ENCODE peak calls at places on chromosomes 5 and 9, in nine cellular contexts. L, Q, R, C, M, V, B, K and I are unnamed samples.

GRCh38 chr5:180787025-180787424 is 15.6 kb downstream of the MGAT1 start:
- DNase-seq in M (no peak), R (peak), B (no peak), L (peak), K (no peak), C (no peak), V (no peak), Q (no peak), I (no peak)

GRCh38 chr9:4750021-4750673 is 9.1 kb upstream of the AK3 start:
- DNase-seq in B (no peak), Q (no peak), K (peak), R (peak), V (peak), C (peak), M (peak), L (peak), I (no peak)

GRCh38 chr5:97074859-97075489 is 67.4 kb downstream of the LIX1 start:
- DNase-seq in B (no peak), L (no peak), V (no peak), K (no peak), M (no peak), R (no peak), Q (no peak), C (no peak), I (no peak)

GRCh38 chr9:136621019-136621733 is 41.5 kb upstream of the EGFL7 start:
- DNase-seq in B (no peak), C (no peak), V (no peak), M (no peak), Q (no peak), K (no peak), L (no peak), R (no peak), I (no peak)

GRCh38 chr9:69204869-69205268 is 30.8 kb downstream of the TJP2 start:
- DNase-seq in R (peak), B (no peak), C (peak), V (no peak), M (peak), L (peak), Q (peak), K (no peak), I (no peak)

GRCh38 chr5:95822408-95823240 is at the start of gene GLRX:
- DNase-seq in B (peak), L (peak), R (peak), Q (peak), V (peak), C (peak), M (peak), K (peak), I (peak)

GRCh38 chr5:31851290-31851689 is 212.4 kb downstream of the PDZD2 start:
- DNase-seq in B (no peak), K (no peak), Q (no peak), V (no peak), M (no peak), R (no peak), L (no peak), C (no peak), I (no peak)

GRCh38 chr9:108180511-108180910 is 675.3 kb downstream of the ACTL7B start:
- DNase-seq in B (no peak), L (no peak), R (no peak), Q (no peak), V (no peak), C (no peak), K (no peak), M (no peak), I (no peak)

GRCh38 chr9:124659099-124659659 is 111.9 kb downstream of the NR6A1 start:
- DNase-seq in B (peak), Q (peak), M (peak), C (peak), K (peak), L (peak), V (peak), R (peak), I (peak)

GRCh38 chr5:132313378-132313777 is 19.2 kb downstream of the SLC22A4 start:
- DNase-seq in R (peak), L (no peak), M (peak), Q (no peak), B (no peak), C (no peak), V (no peak), K (no peak), I (no peak)

GRCh38 chr9:128103589-128103962 is 24.0 kb downstream of the PTGES2 start:
- DNase-seq in C (no peak), M (no peak), Q (peak), R (no peak), L (no peak), V (no peak), B (peak), K (no peak), I (no peak)

GRCh38 chr5:173772407-173773059 is 115.6 kb upstream of the CPEB4 start:
- DNase-seq in B (no peak), C (no peak), K (no peak), Q (no peak), L (no peak), R (peak), M (no peak), V (peak), I (no peak)

GRCh38 chr9:2027761-2028160 is 12.6 kb downstream of the SMARCA2 start:
- DNase-seq in C (no peak), B (no peak), M (no peak), V (no peak), K (no peak), L (no peak), Q (no peak), R (no peak), I (no peak)

GRCh38 chr9:109249615-109250014 is 71.2 kb downstream of the EPB41L4B start:
- DNase-seq in R (no peak), V (no peak), Q (no peak), M (no peak), B (peak), K (no peak), L (peak), C (no peak), I (no peak)

GRCh38 chr5:66518753-66519152 is 77.4 kb upstream of the MAST4 start:
- DNase-seq in C (no peak), K (no peak), M (peak), R (no peak), L (no peak), B (no peak), V (no peak), Q (no peak), I (peak)

DNA sequence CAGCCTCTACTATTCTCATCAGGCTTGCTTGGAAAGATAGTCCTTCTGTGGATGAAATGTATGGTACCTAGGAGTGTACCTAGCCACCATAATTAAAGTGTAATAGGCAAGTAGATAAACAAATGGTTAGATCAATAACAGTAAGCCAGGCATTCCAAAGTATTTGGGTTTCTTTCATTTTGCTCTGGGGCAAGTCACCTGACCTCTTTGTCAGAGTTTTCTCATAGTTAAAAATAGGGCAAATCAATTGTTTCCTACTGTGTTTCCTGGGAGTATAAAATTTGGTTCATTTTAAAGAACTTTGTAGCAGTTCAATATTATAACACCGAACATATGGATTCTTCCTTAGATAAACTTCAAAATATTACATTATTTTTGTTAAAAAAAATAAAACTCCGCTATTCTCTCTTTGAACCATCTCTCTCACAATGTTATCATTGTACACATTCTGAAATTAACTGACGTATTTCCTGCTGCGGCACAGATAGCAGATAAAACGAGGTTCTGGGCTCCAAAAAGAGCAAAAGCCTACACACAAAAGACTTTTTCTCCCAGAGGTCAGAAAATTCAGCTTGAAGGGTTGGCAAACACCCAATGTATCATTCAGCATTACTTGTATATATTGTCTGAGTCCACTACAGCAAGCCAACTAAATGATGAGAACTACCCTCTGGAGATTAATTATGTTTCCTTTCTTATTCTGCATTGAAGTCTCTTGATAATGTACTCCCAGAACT is 267.9 kb downstream of the COX7C start:
- DNase-seq in V (no peak), M (no peak), R (no peak), C (no peak), Q (no peak), B (no peak), K (no peak), L (no peak), I (no peak)
- H3K9ac ChIP-seq in V (no peak), M (no peak), R (no peak), C (no peak), Q (no peak), B (no peak), K (no peak), L (no peak), I (no peak)

DNA sequence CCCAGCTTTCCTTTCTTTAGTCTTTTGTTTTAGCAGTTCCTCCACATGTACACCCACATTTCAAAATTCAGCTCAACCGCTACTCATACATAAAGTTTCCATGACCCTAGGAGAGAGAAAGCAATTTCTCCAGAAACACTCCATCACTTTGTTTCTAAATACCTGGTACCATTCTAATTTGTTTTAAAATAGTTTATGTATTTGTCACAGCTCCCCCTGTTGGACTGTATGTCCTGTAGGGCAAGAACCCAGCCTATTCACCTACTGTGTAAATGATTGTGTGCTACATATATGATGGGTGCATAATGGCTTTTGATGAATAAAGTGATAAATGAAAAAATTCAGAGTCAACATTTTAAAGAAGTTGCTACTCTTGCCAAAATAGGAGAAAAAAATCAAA is 139.1 kb downstream of the COX7C start:
- DNase-seq in K (no peak), L (no peak), M (no peak), V (no peak), R (no peak), C (no peak), B (no peak), Q (no peak), I (no peak)
- TF ChIP-seq CTCF in K (no peak), L (peak), M (no peak), V (no peak), R (no peak), C (peak), B (peak), Q (no peak), I (no peak)

GRCh38 chr5:121628783-121629182 is 222.9 kb upstream of the FTMT start:
- DNase-seq in K (no peak), M (no peak), Q (no peak), L (no peak), R (no peak), C (no peak), B (no peak), V (no peak), I (no peak)

GRCh38 chr5:121634946-121635345 is 216.7 kb upstream of the FTMT start:
- DNase-seq in B (no peak), C (no peak), K (no peak), R (no peak), Q (no peak), V (no peak), M (peak), L (no peak), I (no peak)

DNA sequence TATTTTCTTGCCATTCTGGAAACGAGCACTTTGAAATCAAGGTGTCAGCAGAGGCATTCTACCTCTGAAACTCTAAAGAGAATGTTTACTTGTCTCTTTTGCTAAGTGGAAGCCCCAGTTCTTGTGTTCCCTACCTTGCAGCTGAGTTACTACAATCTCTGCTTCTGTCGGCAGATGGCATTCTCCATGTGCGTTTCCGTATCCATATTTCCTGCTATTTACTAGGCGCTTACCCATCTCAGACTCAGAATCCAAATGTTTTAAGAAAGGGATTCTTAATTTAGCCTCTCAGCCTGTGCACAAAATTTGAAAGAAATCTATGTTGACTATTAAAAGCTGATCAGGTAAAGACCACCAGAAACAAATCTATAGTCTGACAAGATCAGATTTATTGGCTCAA is 221.3 kb upstream of the FTMT start:
- DNase-seq in Q (peak), C (peak), L (peak), B (no peak), R (peak), V (no peak), M (no peak), K (no peak), I (no peak)
- H2AFZ ChIP-seq in Q (no peak), C (no peak), L (peak), B (no peak), R (no peak), V (no peak), M (no peak), K (no peak), I (no peak)

DNA sequence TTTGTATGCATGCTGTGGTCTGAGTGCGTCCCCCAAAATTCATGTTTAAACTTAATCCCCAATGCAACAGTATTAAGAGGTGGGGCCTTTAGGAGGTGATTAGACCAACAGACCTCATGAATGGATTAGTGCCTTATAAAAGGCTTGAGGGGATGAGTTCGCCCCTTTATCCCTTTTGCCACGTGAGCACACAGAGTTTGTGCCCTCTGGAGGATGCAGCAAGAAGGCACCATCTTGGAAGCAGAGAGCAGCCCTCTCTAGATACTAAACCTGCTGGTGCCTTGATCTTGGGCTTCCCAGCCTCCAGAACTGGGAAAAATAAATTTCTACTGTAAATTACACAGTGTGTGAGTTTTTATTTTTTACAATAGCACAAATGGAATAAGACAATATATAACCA is 177.1 kb upstream of the SPRY4 start:
- DNase-seq in L (peak), K (no peak), C (no peak), R (no peak), V (no peak), B (no peak), M (no peak), Q (no peak), I (no peak)
- H3K9ac ChIP-seq in L (no peak), K (no peak), C (no peak), R (no peak), V (no peak), B (no peak), M (no peak), Q (no peak), I (no peak)

GRCh38 chr9:87149794-87150193 is 202.5 kb upstream of the GAS1 start:
- DNase-seq in R (peak), C (no peak), Q (no peak), B (no peak), V (no peak), M (peak), K (no peak), L (no peak), I (no peak)

GRCh38 chr9:87147803-87148202 is 200.5 kb upstream of the GAS1 start:
- DNase-seq in L (no peak), B (no peak), V (no peak), Q (no peak), R (no peak), M (no peak), K (no peak), C (no peak), I (no peak)

GRCh38 chr9:87152206-87152605 is 204.9 kb upstream of the GAS1 start:
- DNase-seq in L (no peak), C (no peak), Q (no peak), V (no peak), R (no peak), B (no peak), K (no peak), M (no peak), I (no peak)

DNA sequence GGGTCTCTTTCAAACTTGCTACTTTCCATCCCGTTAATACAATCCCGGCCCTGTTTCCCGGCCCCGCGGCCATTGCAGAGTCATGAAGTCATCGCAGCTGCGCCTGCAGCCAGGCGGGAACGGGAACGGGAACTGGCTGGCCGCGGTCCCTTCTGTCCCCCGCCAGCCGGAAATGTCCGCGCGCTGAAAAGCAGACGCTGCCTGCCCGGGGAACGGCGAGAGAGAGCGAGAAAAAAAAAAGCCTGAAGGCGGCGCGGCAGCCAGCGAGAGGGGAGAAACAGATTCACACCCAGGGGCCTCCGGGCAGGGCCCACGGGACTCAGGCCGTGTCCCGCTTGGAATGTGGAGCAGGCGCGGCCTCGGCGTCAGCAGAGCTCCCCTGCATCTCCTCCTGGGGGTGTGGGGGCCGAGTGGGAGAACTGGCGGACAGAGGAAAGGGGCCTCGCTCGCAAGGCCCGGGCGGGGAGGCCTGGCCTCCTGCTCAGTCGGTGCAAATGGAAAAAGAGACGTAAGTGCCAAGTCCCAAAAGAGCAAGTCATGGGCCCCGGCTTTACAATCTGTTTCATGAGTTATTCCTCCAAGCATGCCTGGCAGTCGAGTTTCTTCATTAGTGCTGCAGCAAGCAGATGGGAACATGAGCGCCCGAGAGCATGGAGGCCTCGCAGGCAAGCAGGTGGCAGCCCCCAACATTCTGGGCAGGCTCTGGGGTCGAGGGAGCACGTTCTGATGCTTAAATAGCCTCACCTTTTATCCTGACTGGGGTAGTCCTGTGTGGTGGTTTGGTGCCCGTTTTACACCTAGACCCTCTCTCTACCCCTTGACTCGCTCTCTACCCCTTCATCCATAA is 201.3 kb upstream of the GAS1 start:
- DNase-seq in R (peak), L (peak), B (peak), M (peak), C (no peak), V (peak), Q (no peak), K (no peak), I (no peak)
- TF ChIP-seq CTCF in R (peak), L (no peak), B (no peak), M (no peak), C (no peak), V (no peak), Q (no peak), K (no peak), I (no peak)